ENCODE peak calls at places on chromosomes 1 and 21, in seven cellular contexts. Z is tibial nerve, N is upper lobe of left lung, L is transverse colon, G is H1, F is A549, B is sigmoid colon. W is an unnamed sample.
A peak's percentile ranks its signal among the peaks of the same experiment; 100 is the strongest.

GRCh38 chr1:110059133-110059863 is 11.2 kb downstream of the ALX3 start:
- DNase-seq in N (no peak), G (no peak), F (no peak), L (no peak), Z (no peak), B (no peak), W (no peak)

GRCh38 chr1:84247425-84248220 is 53.9 kb upstream of the SAMD13 start:
- DNase-seq in G (no peak), N (no peak), L (peak; percentile 68), F (peak; percentile 95), B (no peak), Z (no peak), W (no peak)

GRCh38 chr1:60988827-60989363 is 93.5 kb upstream of the NFIA start:
- DNase-seq in N (no peak), Z (no peak), L (no peak), G (no peak), F (no peak), B (no peak), W (no peak)

GRCh38 chr1:226946841-226947240 is 6.7 kb downstream of the COQ8A start:
- DNase-seq in G (peak; percentile 7), N (no peak), B (no peak), Z (no peak), F (no peak), L (no peak), W (no peak)

GRCh38 chr21:44533121-44533890 is 6.7 kb downstream of the KRTAP10-1 start:
- DNase-seq in N (peak; percentile 78), F (no peak), G (no peak), L (peak; percentile 4), Z (no peak), B (peak; percentile 61), W (no peak)

GRCh38 chr1:23566304-23566703 is 7.0 kb upstream of the ID3 start:
- DNase-seq in N (no peak), Z (no peak), L (no peak), B (no peak), F (no peak), G (no peak), W (no peak)

GRCh38 chr1:101781437-101781836 is 215.3 kb downstream of the OLFM3 start:
- DNase-seq in B (no peak), L (no peak), F (no peak), N (no peak), G (no peak), Z (no peak), W (no peak)

GRCh38 chr1:208112380-208112779 is 131.8 kb downstream of the PLXNA2 start:
- DNase-seq in Z (no peak), G (no peak), B (no peak), F (no peak), N (no peak), L (no peak), W (no peak)

GRCh38 chr1:227125929-227126545 is 185.9 kb downstream of the COQ8A start:
- DNase-seq in G (no peak), N (no peak), Z (no peak), L (no peak), B (no peak), F (no peak), W (no peak)

GRCh38 chr1:89635825-89636815 is 3.2 kb downstream of the LRRC8C start:
- DNase-seq in B (no peak), G (no peak), F (peak; percentile 12), L (no peak), N (no peak), Z (no peak), W (no peak)

GRCh38 chr21:44732263-44732662 is 20.9 kb upstream of the TSPEAR start:
- DNase-seq in Z (no peak), F (no peak), N (peak; percentile 77), G (peak; percentile 24), B (no peak), L (no peak), W (no peak)

GRCh38 chr1:245956225-245956624 is 550.9 kb downstream of the SMYD3 start:
- DNase-seq in L (no peak), Z (no peak), G (no peak), N (no peak), F (no peak), B (no peak), W (no peak)

GRCh38 chr1:56572334-56573050 is 6.9 kb downstream of the PLPP3 start:
- DNase-seq in B (no peak), L (no peak), F (no peak), G (no peak), Z (no peak), N (no peak), W (no peak)

GRCh38 chr1:43533615-43534014 is 2.9 kb downstream of the PTPRF start:
- DNase-seq in Z (no peak), B (no peak), L (no peak), G (no peak), N (peak; percentile 48), F (no peak), W (no peak)

GRCh38 chr1:112923234-112923955 is 32.6 kb downstream of the SLC16A1 start:
- DNase-seq in L (no peak), Z (no peak), N (peak; percentile 59), F (no peak), G (no peak), B (no peak), W (no peak)

GRCh38 chr1:231844986-231845502 is 218.5 kb downstream of the DISC1 start:
- DNase-seq in B (no peak), F (no peak), G (no peak), L (no peak), Z (no peak), N (no peak), W (no peak)

GRCh38 chr1:197180252-197180878 is 33.9 kb upstream of the ASPM start:
- DNase-seq in F (peak; percentile 69), N (no peak), G (no peak), Z (no peak), L (no peak), B (no peak), W (no peak)

GRCh38 chr1:67307251-67308060 is at the start of gene IL12RB2:
- DNase-seq in F (no peak), G (peak; percentile 61), Z (no peak), L (peak; percentile 20), B (no peak), N (peak; percentile 84), W (no peak)

GRCh38 chr21:41593784-41594138 is 85.8 kb upstream of the TMPRSS2 start:
- DNase-seq in B (no peak), L (no peak), G (peak; percentile 37), Z (no peak), F (no peak), N (no peak), W (no peak)

GRCh38 chr1:207644852-207645631 is at the start of gene CR1L:
- DNase-seq in F (peak; percentile 50), G (no peak), B (peak; percentile 83), N (peak; percentile 96), L (peak; percentile 62), Z (peak; percentile 72), W (peak; percentile 81)

GRCh38 chr1:5898266-5898665 is 94.0 kb downstream of the NPHP4 start:
- DNase-seq in B (no peak), Z (no peak), L (no peak), N (peak; percentile 68), G (no peak), F (no peak), W (no peak)
- H3K27ac ChIP-seq in B (no peak overlapping the region), Z (no peak overlapping the region), L (no peak overlapping the region), N (no peak overlapping the region), G (no peak overlapping the region), F (no peak overlapping the region), W (no peak overlapping the region)

GRCh38 chr1:36151845-36152203 is 2.5 kb upstream of the TRAPPC3 start:
- DNase-seq in G (no peak), Z (no peak), B (no peak), N (no peak), L (peak; percentile 61), F (no peak), W (peak; percentile 50)

GRCh38 chr1:36149237-36149972 is at the start of gene TRAPPC3:
- DNase-seq in F (peak; percentile 99), Z (peak; percentile 99), N (peak; percentile 100), G (peak; percentile 99), L (peak; percentile 100), B (peak; percentile 100), W (peak; percentile 100)

GRCh38 chr1:36151133-36151844 is 2.0 kb upstream of the TRAPPC3 start:
- DNase-seq in L (no peak), F (no peak), G (no peak), B (no peak), N (no peak), Z (no peak), W (no peak)

GRCh38 chr1:36149973-36150295 is 648 bp upstream of the TRAPPC3 start:
- DNase-seq in N (no peak), F (no peak), B (no peak), Z (no peak), G (no peak), L (no peak), W (no peak)

GRCh38 chr1:36150296-36151132 is 1.2 kb upstream of the TRAPPC3 start:
- DNase-seq in B (peak; percentile 98), N (peak; percentile 86), L (peak; percentile 94), G (peak; percentile 81), F (peak; percentile 93), Z (peak; percentile 85), W (peak; percentile 87)
- TF ChIP-seq EP300 in B (no peak), N (no peak), L (no peak), G (no peak), F (no peak), Z (no peak), W (no peak)

GRCh38 chr21:36164427-36164784 is 7.8 kb downstream of the DOP1B start:
- DNase-seq in N (no peak), L (peak; percentile 33), G (no peak), F (no peak), Z (no peak), B (no peak), W (no peak)
- H3K27ac ChIP-seq in N (no peak overlapping the region), L (peak overlapping the region; percentile 50), G (no peak overlapping the region), F (no peak overlapping the region), Z (no peak overlapping the region), B (no peak overlapping the region), W (no peak overlapping the region)

DNA sequence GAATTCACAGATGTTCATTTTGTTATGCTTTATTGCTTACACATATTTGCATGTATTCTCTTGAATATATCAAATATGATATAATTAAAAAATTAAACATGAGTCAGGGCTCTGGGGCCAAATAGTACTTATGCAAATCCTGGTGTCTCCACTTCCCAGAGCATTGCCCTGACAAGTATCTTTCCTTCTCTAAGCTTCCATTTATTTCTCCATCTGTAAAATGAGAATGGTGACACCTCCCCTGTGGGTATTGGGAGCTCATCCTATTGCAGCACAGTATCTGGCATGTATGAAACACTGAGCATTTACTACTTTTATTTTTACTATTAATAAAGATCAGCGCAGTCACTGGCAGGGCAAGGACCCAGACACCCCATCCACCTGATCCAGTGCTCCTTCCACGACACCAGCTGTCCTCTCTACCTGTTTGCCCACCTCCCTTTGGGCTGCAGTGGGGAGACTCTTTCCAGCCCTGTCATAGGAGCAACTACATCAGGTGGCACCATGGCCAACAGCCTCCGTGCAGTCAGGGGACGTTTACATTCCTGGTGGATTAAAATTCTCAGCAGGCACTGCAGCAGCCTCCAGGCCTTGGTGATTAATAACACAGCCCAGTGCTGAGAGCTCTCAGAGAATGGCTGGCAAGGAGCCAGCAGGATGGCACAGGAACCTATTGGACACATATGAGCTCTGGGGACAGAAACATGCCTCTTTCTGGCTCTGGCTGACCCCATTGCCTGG is 113.0 kb downstream of the DMRTB1 start:
- DNase-seq in G (no peak), Z (no peak), B (peak; percentile 68), L (peak; percentile 10), F (peak; percentile 33), N (no peak), W (peak; percentile 29)
- TF ChIP-seq EP300 in G (no peak), Z (no peak), B (no peak), L (no peak), F (no peak), N (no peak), W (no peak)

W was measured in ovary.